ENCODE peak calls at places on chromosome 1, in seven cellular contexts. J is heart left ventricle, C is MM.1S, D is A549, Z is uterus, M is epithelial cell of esophagus, W is GM20000. O is an unnamed sample.
A peak's percentile ranks its signal among the peaks of the same experiment; 100 is the strongest.

GRCh38 chr1:95196017-95196416 is 38.0 kb upstream of the RWDD3 start:
- DNase-seq in Z (no peak), M (no peak), J (no peak), D (no peak), W (no peak), C (no peak), O (no peak)

GRCh38 chr1:46465981-46466476 is 23.6 kb upstream of the DMBX1 start:
- DNase-seq in C (no peak), D (no peak), W (no peak), M (no peak), Z (no peak), J (no peak), O (no peak)

GRCh38 chr1:84991097-84991890 is 5.6 kb downstream of the MCOLN2 start:
- DNase-seq in J (no peak), C (no peak), W (no peak), D (no peak), M (no peak), Z (no peak), O (no peak)

GRCh38 chr1:152182431-152182830 is 23.4 kb upstream of the RPTN start:
- DNase-seq in J (no peak), W (no peak), C (peak; percentile 56), M (peak; percentile 70), D (peak; percentile 38), Z (no peak), O (no peak)

GRCh38 chr1:243596441-243597183 is 253.4 kb downstream of the AKT3 start:
- DNase-seq in Z (no peak), J (no peak), C (peak; percentile 88), W (peak; percentile 62), M (peak; percentile 92), D (no peak), O (peak; percentile 54)

GRCh38 chr1:44138239-44138638 is 3.2 kb downstream of the KLF18 start:
- DNase-seq in C (no peak), Z (no peak), W (no peak), D (no peak), M (no peak), J (no peak), O (no peak)

GRCh38 chr1:44628962-44629756 is 45.1 kb downstream of the TMEM53 start:
- DNase-seq in Z (no peak), C (no peak), M (peak; percentile 94), W (no peak), J (no peak), D (peak; percentile 37), O (no peak)

GRCh38 chr1:87368907-87369306 is 40.2 kb downstream of the LMO4 start:
- DNase-seq in D (no peak), J (no peak), C (no peak), M (no peak), W (no peak), Z (no peak), O (no peak)

GRCh38 chr1:234715252-234715945 is 105.4 kb upstream of the IRF2BP2 start:
- DNase-seq in W (no peak), Z (no peak), J (no peak), D (no peak), C (no peak), M (no peak), O (no peak)

GRCh38 chr1:19055001-19055400 is 98.5 kb upstream of the IFFO2 start:
- DNase-seq in D (no peak), W (no peak), Z (no peak), M (no peak), C (no peak), J (no peak), O (no peak)

GRCh38 chr1:43435146-43436145 is 18.3 kb downstream of the HYI start:
- DNase-seq in M (no peak), J (peak; percentile 49), D (no peak), C (no peak), W (no peak), Z (peak; percentile 71), O (no peak)

GRCh38 chr1:164693564-164694359 is 134.8 kb downstream of the PBX1 start:
- DNase-seq in M (no peak), Z (no peak), C (no peak), W (no peak), D (no peak), J (no peak), O (no peak)

GRCh38 chr1:114468710-114469468 is 42.1 kb downstream of the TRIM33 start:
- DNase-seq in D (no peak), W (peak; percentile 10), M (peak; percentile 94), C (no peak), Z (no peak), J (no peak), O (no peak)

DNA sequence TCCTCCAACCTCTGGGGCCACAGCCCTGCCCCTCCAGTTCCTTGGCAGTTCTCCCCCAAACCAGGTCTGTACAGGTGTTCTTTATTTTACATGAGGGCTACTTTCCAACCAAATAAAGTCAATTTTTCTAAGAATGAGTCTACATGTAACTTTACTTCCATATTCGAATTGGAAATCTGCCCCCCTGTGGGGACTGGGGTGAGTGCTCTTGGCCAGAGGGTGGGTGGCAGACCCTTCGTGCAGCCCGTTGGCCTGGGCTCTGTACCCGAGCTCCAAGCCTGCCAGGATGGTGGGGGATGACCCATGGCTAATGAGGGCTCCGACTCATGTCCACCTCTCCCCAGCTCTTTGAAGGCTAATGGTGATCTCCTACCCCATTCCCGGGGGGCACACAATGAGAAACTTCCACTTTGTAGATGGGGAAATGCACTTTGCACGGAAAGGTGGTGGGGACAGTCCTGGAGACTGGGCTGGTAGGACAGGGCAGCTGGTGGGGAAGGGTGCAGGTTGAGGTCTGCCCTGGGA is 589 bp upstream of the CATSPER4 start:
- DNase-seq in D (no peak), Z (no peak), J (no peak), M (no peak), C (no peak), W (no peak), O (no peak)
- TF ChIP-seq CTCF in D (no peak), Z (no peak), J (no peak), M (peak; percentile 4), C (no peak), W (no peak), O (no peak)

GRCh38 chr1:2322065-2322571 is 69.2 kb downstream of the MORN1 start:
- DNase-seq in D (no peak), M (peak; percentile 51), J (peak; percentile 83), Z (peak; percentile 90), W (no peak), C (no peak), O (no peak)
- TF ChIP-seq CTCF in D (no peak), M (no peak), J (no peak), Z (no peak), W (no peak), C (no peak), O (no peak)

GRCh38 chr1:10597492-10597891 is 122.7 kb downstream of the PEX14 start:
- DNase-seq in M (no peak), D (no peak), Z (no peak), C (no peak), J (no peak), W (no peak), O (no peak)

GRCh38 chr1:10601342-10602060 is 126.8 kb downstream of the PEX14 start:
- DNase-seq in Z (no peak), D (no peak), J (no peak), C (no peak), M (no peak), W (no peak), O (no peak)

GRCh38 chr1:10599194-10599861 is 124.6 kb downstream of the PEX14 start:
- DNase-seq in D (peak; percentile 81), J (no peak), Z (no peak), W (no peak), C (no peak), M (peak; percentile 87), O (no peak)

GRCh38 chr1:10596780-10597179 is 122.0 kb downstream of the PEX14 start:
- DNase-seq in W (no peak), D (no peak), J (no peak), Z (no peak), C (no peak), M (no peak), O (no peak)

GRCh38 chr1:10598088-10598712 is 123.5 kb downstream of the PEX14 start:
- DNase-seq in C (no peak), Z (no peak), M (peak; percentile 18), W (no peak), D (peak; percentile 50), J (no peak), O (no peak)
- TF ChIP-seq CTCF in C (no peak), Z (no peak), M (no peak), W (no peak), D (peak; percentile 17), J (no peak), O (no peak)

DNA sequence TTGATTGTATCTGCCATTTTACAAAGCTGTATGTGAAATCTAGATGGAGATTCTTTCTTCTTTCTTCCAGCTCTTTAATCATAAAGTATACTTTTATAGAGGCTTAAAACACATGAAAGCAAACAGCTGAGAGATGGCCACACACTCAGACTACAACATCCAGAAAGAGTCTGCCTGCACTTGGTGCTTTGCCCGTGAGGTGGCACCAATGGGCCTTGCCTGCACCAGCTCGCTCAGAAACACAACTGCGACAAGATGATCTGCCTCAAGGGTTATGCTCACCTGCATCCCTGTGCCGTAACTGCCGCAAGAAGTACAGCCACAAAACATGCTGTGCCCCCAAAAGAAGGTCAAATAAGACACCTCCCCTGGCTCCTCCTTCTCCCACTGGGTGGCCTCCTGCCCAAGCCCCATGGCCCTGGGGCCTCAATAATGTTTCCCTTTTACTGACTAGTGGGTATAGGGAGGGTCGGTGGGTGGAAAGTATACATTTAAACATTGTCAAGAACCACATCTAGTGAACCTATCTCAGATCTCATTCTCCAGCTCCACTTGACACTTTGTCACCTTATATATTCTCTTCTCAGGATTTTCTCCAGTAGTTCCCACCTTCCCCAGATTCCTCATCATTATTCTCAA is 66.7 kb upstream of the ANGPTL3 start:
- DNase-seq in W (no peak), J (peak; percentile 22), C (no peak), Z (peak; percentile 19), D (peak; percentile 67), M (peak; percentile 62), O (no peak)
- TF ChIP-seq CTCF in W (no peak), J (peak; percentile 53), C (peak; percentile 39), Z (peak; percentile 33), D (peak; percentile 66), M (peak; percentile 92), O (peak; percentile 29)

GRCh38 chr1:156383023-156383422 is 14.0 kb downstream of the RHBG start:
- DNase-seq in W (peak; percentile 89), Z (peak; percentile 39), M (peak; percentile 61), J (peak; percentile 50), C (peak; percentile 83), D (peak; percentile 75), O (peak; percentile 87)

GRCh38 chr1:156386134-156386901 is 17.3 kb downstream of the RHBG start:
- DNase-seq in M (no peak), J (no peak), D (no peak), Z (no peak), W (no peak), C (no peak), O (no peak)

GRCh38 chr1:156384007-156384406 is 15.0 kb downstream of the RHBG start:
- DNase-seq in J (no peak), M (no peak), Z (no peak), C (no peak), D (no peak), W (no peak), O (no peak)

GRCh38 chr1:156385534-156386031 is 16.6 kb downstream of the RHBG start:
- DNase-seq in Z (peak; percentile 47), W (peak; percentile 87), D (peak; percentile 70), J (peak; percentile 46), M (peak; percentile 62), C (peak; percentile 75), O (peak; percentile 80)

DNA sequence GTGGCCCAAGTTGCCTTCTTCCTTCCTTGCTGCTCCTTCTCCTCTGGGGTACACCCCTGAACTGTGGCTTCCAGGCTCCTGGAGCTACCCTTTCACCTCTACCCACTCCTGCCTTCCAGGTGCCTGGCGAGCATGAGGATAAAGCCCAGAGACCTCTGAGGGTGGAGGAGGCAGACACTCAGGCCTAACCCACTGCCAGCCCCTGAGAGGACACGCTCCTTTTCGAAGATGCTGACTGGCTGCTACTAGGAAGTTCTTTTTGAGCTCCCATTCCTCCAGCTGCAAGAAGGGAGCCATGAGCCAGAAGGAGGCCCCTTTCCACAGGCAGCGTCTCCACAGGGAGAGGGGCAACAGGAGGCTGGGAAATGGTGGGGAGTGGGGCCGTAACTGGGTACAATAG is 15.6 kb downstream of the RHBG start:
- DNase-seq in W (no peak), M (no peak), C (no peak), D (no peak), J (no peak), Z (no peak), O (no peak)
- TF ChIP-seq CTCF in W (no peak), M (no peak), C (no peak), D (no peak), J (no peak), Z (no peak), O (no peak)